ENCODE peak calls at places on chromosomes 4 and X, in ten cellular contexts. T, K, N, M, W, I, E, Z, H and F are unnamed samples.

GRCh38 chr4:71518283-71518989 is 179.6 kb downstream of the SLC4A4 start:
- DNase-seq in W (no peak), N (no peak), E (no peak), H (no peak), T (no peak), K (no peak), I (no peak), M (no peak), Z (no peak), F (no peak)

GRCh38 chr4:89056953-89057398 is at the start of gene FAM13A:
- DNase-seq in N (peak), I (peak), H (no peak), M (peak), T (peak), Z (no peak), K (peak), W (no peak), E (no peak), F (peak)

GRCh38 chrX:9466115-9466495 is 1.2 kb downstream of the TBL1X start:
- DNase-seq in M (no peak), K (no peak), T (peak), H (no peak), N (no peak), W (no peak), Z (peak), I (peak), E (peak), F (peak)

GRCh38 chr4:42953316-42953715 is 60.8 kb downstream of the GRXCR1 start:
- DNase-seq in E (no peak), I (no peak), T (no peak), K (no peak), H (no peak), Z (no peak), W (no peak), N (no peak), M (no peak), F (no peak)

GRCh38 chrX:120287513-120288112 is 23.6 kb downstream of the TMEM255A start:
- DNase-seq in H (no peak), M (no peak), T (no peak), I (no peak), Z (no peak), E (no peak), W (no peak), K (no peak), N (no peak), F (no peak)

GRCh38 chrX:41664307-41665299 is 24.2 kb upstream of the GPR34 start:
- DNase-seq in K (no peak), T (no peak), M (no peak), Z (no peak), W (no peak), E (no peak), H (no peak), I (peak), N (no peak), F (no peak)

GRCh38 chrX:118257781-118258180 is 88.1 kb upstream of the WDR44 start:
- DNase-seq in K (no peak), H (no peak), W (no peak), N (no peak), E (no peak), I (no peak), Z (no peak), M (no peak), T (no peak), F (no peak)

GRCh38 chr4:79852305-79852730 is 220.7 kb downstream of the ANTXR2 start:
- DNase-seq in E (no peak), M (peak), K (no peak), H (no peak), T (no peak), Z (no peak), W (no peak), I (peak), N (peak), F (peak)

GRCh38 chrX:39753296-39753996 is 344.3 kb downstream of the BCOR start:
- DNase-seq in M (no peak), I (peak), Z (no peak), E (no peak), H (no peak), W (no peak), T (no peak), K (no peak), N (no peak), F (peak)

GRCh38 chr4:8594097-8595038 is 1.8 kb downstream of the CPZ start:
- DNase-seq in M (peak), K (peak), I (peak), T (peak), W (no peak), H (no peak), Z (no peak), N (peak), E (no peak), F (peak)

GRCh38 chrX:1249101-1249887 is 19.3 kb upstream of the CSF2RA start:
- DNase-seq in Z (peak), T (peak), W (no peak), H (no peak), I (peak), K (no peak), M (no peak), E (peak), N (no peak), F (no peak)

GRCh38 chr4:124596811-124597210 is 115.7 kb downstream of the ANKRD50 start:
- DNase-seq in M (no peak), T (no peak), H (no peak), K (no peak), Z (no peak), I (no peak), W (no peak), E (no peak), N (no peak), F (no peak)

GRCh38 chr4:3663791-3664190 is 102.4 kb upstream of the ADRA2C start:
- DNase-seq in H (no peak), M (no peak), N (no peak), T (no peak), E (no peak), I (no peak), W (no peak), Z (no peak), K (no peak), F (no peak)

GRCh38 chrX:150893936-150894335 is 4.5 kb downstream of the CD99L2 start:
- DNase-seq in H (no peak), T (no peak), Z (no peak), I (no peak), N (no peak), E (no peak), K (no peak), W (no peak), M (no peak), F (no peak)

GRCh38 chr4:74640111-74640903 is 154.0 kb downstream of the BTC start:
- DNase-seq in W (no peak), H (no peak), T (no peak), K (no peak), N (peak), I (peak), E (no peak), M (peak), Z (no peak), F (peak)

GRCh38 chr4:138039010-138039409 is 203.1 kb downstream of the SLC7A11 start:
- DNase-seq in I (peak), E (no peak), M (peak), H (no peak), T (no peak), K (no peak), N (no peak), Z (no peak), W (no peak), F (peak)

GRCh38 chr4:22962186-22962786 is 269.5 kb downstream of the GBA3 start:
- DNase-seq in W (no peak), N (no peak), T (peak), I (peak), M (no peak), H (no peak), E (no peak), Z (no peak), K (no peak), F (peak)

GRCh38 chr4:123526511-123526910 is 129.9 kb downstream of the SPRY1 start:
- DNase-seq in T (no peak), K (no peak), I (no peak), M (no peak), N (no peak), W (no peak), H (no peak), Z (no peak), E (no peak), F (no peak)

GRCh38 chr4:153260553-153261306 is 56.5 kb downstream of the TRIM2 start:
- DNase-seq in H (no peak), T (no peak), M (no peak), E (no peak), I (no peak), K (no peak), N (no peak), W (no peak), Z (no peak), F (peak)

GRCh38 chr4:98794565-98795205 is 134.2 kb downstream of the EIF4E start:
- DNase-seq in I (peak), T (no peak), E (no peak), N (peak), M (peak), W (no peak), H (peak), Z (no peak), K (no peak), F (peak)

GRCh38 chr4:88143504-88143903 is 14.9 kb downstream of the ABCG2 start:
- DNase-seq in Z (no peak), I (peak), E (no peak), K (no peak), N (peak), W (no peak), H (no peak), M (no peak), T (no peak), F (peak)

GRCh38 chr4:1570291-1571164 is 113.6 kb downstream of the FAM53A start:
- DNase-seq in W (no peak), I (no peak), M (no peak), N (no peak), H (no peak), Z (no peak), T (no peak), K (no peak), E (no peak), F (no peak)

GRCh38 chr4:113162089-113162488 is 112.6 kb downstream of the ANK2 start:
- DNase-seq in Z (no peak), M (peak), T (no peak), N (no peak), E (no peak), K (no peak), I (no peak), W (no peak), H (no peak), F (peak)

GRCh38 chrX:7925867-7926472 is 1.2 kb downstream of the PNPLA4 start:
- DNase-seq in E (peak), K (no peak), Z (peak), M (peak), T (peak), W (peak), N (peak), I (peak), H (peak), F (peak)

GRCh38 chrX:9149831-9150230 is 115.9 kb upstream of the FAM9B start:
- DNase-seq in E (no peak), I (no peak), N (no peak), T (no peak), M (no peak), Z (no peak), H (no peak), W (no peak), K (no peak), F (peak)

GRCh38 chr4:2261110-2261852 is 628 bp downstream of the MXD4 start:
- DNase-seq in N (no peak), Z (peak), M (no peak), E (peak), W (no peak), H (no peak), I (peak), T (peak), K (no peak), F (peak)

GRCh38 chrX:15207994-15208393 is 61.9 kb downstream of the ASB9 start:
- DNase-seq in H (no peak), Z (no peak), E (no peak), N (no peak), M (no peak), I (no peak), T (no peak), W (no peak), K (no peak), F (no peak)

GRCh38 chr4:169361741-169362140 is 91.0 kb upstream of the SH3RF1 start:
- DNase-seq in I (no peak), T (no peak), Z (no peak), E (no peak), K (no peak), H (no peak), W (no peak), M (no peak), N (no peak), F (peak)

GRCh38 chr4:105058177-105058812 is 88.4 kb upstream of the TET2 start:
- DNase-seq in T (no peak), H (no peak), N (peak), M (peak), K (peak), E (no peak), Z (no peak), W (no peak), I (peak), F (peak)

GRCh38 chr4:33924239-33924638 is 2320.1 kb downstream of the ARAP2 start:
- DNase-seq in W (no peak), H (no peak), K (peak), Z (no peak), E (no peak), M (peak), T (peak), I (peak), N (peak), F (peak)

GRCh38 chr4:118765399-118765798 is 70.5 kb downstream of the SEC24D start:
- DNase-seq in H (no peak), E (no peak), N (peak), W (no peak), I (peak), Z (no peak), T (no peak), M (peak), K (peak), F (peak)

GRCh38 chr4:110959041-110959643 is 336.3 kb upstream of the PITX2 start:
- DNase-seq in E (no peak), K (no peak), H (no peak), W (no peak), T (no peak), I (peak), M (no peak), Z (no peak), N (no peak), F (peak)

GRCh38 chr4:145679991-145680455 is at the start of gene C4orf51:
- DNase-seq in H (no peak), Z (no peak), K (peak), N (peak), W (no peak), T (no peak), E (no peak), M (peak), I (peak), F (peak)

GRCh38 chr4:156475322-156475721 is 496.3 kb downstream of the PDGFC start:
- DNase-seq in W (no peak), H (no peak), N (peak), I (peak), T (peak), Z (no peak), M (no peak), K (peak), E (no peak), F (peak)

GRCh38 chrX:154353172-154353843 is 21.1 kb downstream of the FLNA start:
- DNase-seq in I (no peak), Z (no peak), K (no peak), E (no peak), T (no peak), N (no peak), H (no peak), W (no peak), M (no peak), F (no peak)

GRCh38 chrX:74015379-74016019 is 288.5 kb upstream of the ZCCHC13 start:
- DNase-seq in I (peak), E (peak), Z (peak), T (peak), W (peak), N (peak), M (peak), K (peak), H (peak), F (peak)

GRCh38 chr4:105474110-105474518 is 252 bp upstream of the PPA2 start:
- DNase-seq in I (peak), M (no peak), W (no peak), N (no peak), H (no peak), E (no peak), K (no peak), Z (no peak), T (no peak), F (peak)